ENCODE peak calls at places on chromosomes 2 and 18, in six cellular contexts. X is uterus; K is stimulated activated CD4-positive, alpha-beta T cell treated with anti-CD3 and anti-CD28 coated beads, Interleukin-15, amount 100 ng/mL, for 1 hour; S is KBM-7; Y is stomach; P is left colon. A is an unnamed sample.

GRCh38 chr2:232776435-232776834 is at the start of gene KCNJ13:
- DNase-seq in X (no peak), K (no peak), S (no peak), Y (no peak), P (no peak), A (no peak)

GRCh38 chr2:75403991-75404428 is 156.7 kb downstream of the EVA1A start:
- DNase-seq in X (no peak), K (no peak), S (peak), Y (no peak), P (no peak), A (no peak)

GRCh38 chr18:9743200-9744016 is 35.3 kb downstream of the RAB31 start:
- DNase-seq in X (no peak), K (no peak), S (peak), Y (peak), P (no peak), A (no peak)

GRCh38 chr2:239313776-239314175 is 87.0 kb downstream of the HDAC4 start:
- DNase-seq in X (no peak), K (no peak), S (no peak), Y (peak), P (no peak), A (no peak)

GRCh38 chr2:72185166-72185565 is 37.5 kb upstream of the CYP26B1 start:
- DNase-seq in X (no peak), K (no peak), S (no peak), Y (no peak), P (no peak), A (no peak)

GRCh38 chr2:140786585-140786984 is 1344.2 kb downstream of the LRP1B start:
- DNase-seq in X (no peak), K (no peak), S (no peak), Y (no peak), P (no peak), A (no peak)

GRCh38 chr2:207796585-207797350 is 27.1 kb upstream of the FZD5 start:
- DNase-seq in X (no peak), K (no peak), S (no peak), Y (peak), P (peak), A (no peak)

GRCh38 chr2:172804423-172804822 is 68.8 kb downstream of the RAPGEF4 start:
- DNase-seq in X (no peak), K (no peak), S (no peak), Y (no peak), P (no peak), A (no peak)

GRCh38 chr2:58535182-58535581 is 294.1 kb upstream of the FANCL start:
- DNase-seq in X (no peak), K (no peak), S (no peak), Y (no peak), P (no peak), A (no peak)

GRCh38 chr2:8652774-8653426 is 29.0 kb upstream of the ID2 start:
- DNase-seq in X (no peak), K (no peak), S (no peak), Y (no peak), P (peak), A (no peak)

GRCh38 chr18:12015697-12016062 is 34.4 kb downstream of the IMPA2 start:
- DNase-seq in X (no peak), K (no peak), S (no peak), Y (peak), P (peak), A (no peak)

GRCh38 chr2:9483107-9483506 is 8.8 kb downstream of the IAH1 start:
- DNase-seq in X (no peak), K (no peak), S (no peak), Y (no peak), P (no peak), A (no peak)

GRCh38 chr2:33426666-33427231 is 49.7 kb upstream of the RASGRP3 start:
- DNase-seq in X (no peak), K (no peak), S (no peak), Y (peak), P (no peak), A (no peak)

GRCh38 chr2:217000406-217000805 is 140.5 kb upstream of the TNP1 start:
- DNase-seq in X (no peak), K (no peak), S (no peak), Y (no peak), P (no peak), A (no peak)

GRCh38 chr2:150276737-150277136 is 210.7 kb downstream of the RND3 start:
- DNase-seq in X (no peak), K (no peak), S (no peak), Y (no peak), P (no peak), A (no peak)

GRCh38 chr2:126910637-126911036 is 11.9 kb downstream of the TEX51 start:
- DNase-seq in X (no peak), K (no peak), S (no peak), Y (no peak), P (no peak), A (no peak)

GRCh38 chr18:38690626-38691025 is 1125.0 kb upstream of the CELF4 start:
- DNase-seq in X (no peak), K (no peak), S (peak), Y (no peak), P (no peak), A (no peak)

GRCh38 chr2:236507393-236508085 is 62.1 kb upstream of the ACKR3 start:
- DNase-seq in X (peak), K (peak), S (no peak), Y (peak), P (no peak), A (no peak)

GRCh38 chr2:234494361-234495075 is 2.4 kb downstream of the ARL4C start:
- DNase-seq in X (no peak), K (no peak), S (no peak), Y (peak), P (no peak), A (no peak)

GRCh38 chr2:173355866-173356508 is 1.3 kb downstream of the CDCA7 start:
- DNase-seq in X (no peak), K (no peak), S (no peak), Y (no peak), P (no peak), A (no peak)

GRCh38 chr2:236161531-236161930 is 6.7 kb downstream of the GBX2 start:
- DNase-seq in X (no peak), K (no peak), S (no peak), Y (no peak), P (no peak), A (no peak)

GRCh38 chr18:21342372-21342771 is 100.3 kb downstream of the GREB1L start:
- DNase-seq in X (no peak), K (no peak), S (no peak), Y (no peak), P (no peak), A (no peak)

GRCh38 chr2:111704246-111704645 is 179.7 kb downstream of the ANAPC1 start:
- DNase-seq in X (no peak), K (no peak), S (no peak), Y (no peak), P (no peak), A (peak)

GRCh38 chr2:208782097-208782496 is 375.5 kb downstream of the PTH2R start:
- DNase-seq in X (no peak), K (no peak), S (no peak), Y (no peak), P (no peak), A (no peak)

GRCh38 chr2:10136187-10136934 is 13.8 kb downstream of the RRM2 start:
- DNase-seq in X (no peak), K (no peak), S (no peak), Y (no peak), P (no peak), A (no peak)

GRCh38 chr2:39625193-39625926 is 40.4 kb upstream of the TMEM178A start:
- DNase-seq in X (no peak), K (no peak), S (peak), Y (no peak), P (no peak), A (no peak)

GRCh38 chr18:61896767-61897166 is 4.0 kb upstream of the RNF152 start:
- DNase-seq in X (peak), K (no peak), S (no peak), Y (no peak), P (peak), A (peak)